ENCODE peak calls at places on chromosomes 6 and 20, in seven cellular contexts. One of them, this sample, is unnamed.

GRCh38 chr6:125009578-125009977 is 47.3 kb downstream of the RNF217 start:
- DNase-seq in AG08396: no peak
- DNase-seq in osteocyte: no peak
- DNase-seq in activated naive CD8-positive, alpha-beta T cell treated with anti-CD3 and anti-CD28 coated beads for 36 hours: no peak
- DNase-seq in cardiac fibroblast: peak
- DNase-seq in ecto neural progenitor cell: no peak
- DNase-seq in CD8-positive, alpha-beta T cell: no peak
- DNase-seq in this sample: no peak

GRCh38 chr6:3031857-3032256 is 32.2 kb downstream of the NQO2 start:
- DNase-seq in AG08396: no peak
- DNase-seq in ecto neural progenitor cell: no peak
- DNase-seq in cardiac fibroblast: no peak
- DNase-seq in osteocyte: no peak
- DNase-seq in CD8-positive, alpha-beta T cell: no peak
- DNase-seq in activated naive CD8-positive, alpha-beta T cell treated with anti-CD3 and anti-CD28 coated beads for 36 hours: no peak
- DNase-seq in this sample: no peak

GRCh38 chr6:115896538-115897129 is 164.1 kb downstream of the FRK start:
- DNase-seq in cardiac fibroblast: peak
- DNase-seq in AG08396: peak
- DNase-seq in activated naive CD8-positive, alpha-beta T cell treated with anti-CD3 and anti-CD28 coated beads for 36 hours: no peak
- DNase-seq in osteocyte: no peak
- DNase-seq in CD8-positive, alpha-beta T cell: no peak
- DNase-seq in ecto neural progenitor cell: no peak
- DNase-seq in this sample: peak

GRCh38 chr6:19731286-19731685 is 105.9 kb upstream of the ID4 start:
- DNase-seq in CD8-positive, alpha-beta T cell: no peak
- DNase-seq in osteocyte: no peak
- DNase-seq in ecto neural progenitor cell: no peak
- DNase-seq in activated naive CD8-positive, alpha-beta T cell treated with anti-CD3 and anti-CD28 coated beads for 36 hours: no peak
- DNase-seq in cardiac fibroblast: peak
- DNase-seq in AG08396: peak
- DNase-seq in this sample: peak

GRCh38 chr20:40648505-40649072 is 40.4 kb downstream of the MAFB start:
- DNase-seq in CD8-positive, alpha-beta T cell: no peak
- DNase-seq in cardiac fibroblast: no peak
- DNase-seq in AG08396: no peak
- DNase-seq in activated naive CD8-positive, alpha-beta T cell treated with anti-CD3 and anti-CD28 coated beads for 36 hours: no peak
- DNase-seq in ecto neural progenitor cell: no peak
- DNase-seq in osteocyte: no peak
- DNase-seq in this sample: no peak

GRCh38 chr20:17630806-17631195 is 51.2 kb downstream of the RRBP1 start:
- DNase-seq in ecto neural progenitor cell: no peak
- DNase-seq in cardiac fibroblast: no peak
- DNase-seq in AG08396: no peak
- DNase-seq in osteocyte: no peak
- DNase-seq in CD8-positive, alpha-beta T cell: no peak
- DNase-seq in activated naive CD8-positive, alpha-beta T cell treated with anti-CD3 and anti-CD28 coated beads for 36 hours: no peak
- DNase-seq in this sample: no peak

GRCh38 chr6:119881416-119881815 is 531.9 kb upstream of the MAN1A1 start:
- DNase-seq in osteocyte: no peak
- DNase-seq in activated naive CD8-positive, alpha-beta T cell treated with anti-CD3 and anti-CD28 coated beads for 36 hours: no peak
- DNase-seq in cardiac fibroblast: peak
- DNase-seq in ecto neural progenitor cell: no peak
- DNase-seq in CD8-positive, alpha-beta T cell: no peak
- DNase-seq in AG08396: peak
- DNase-seq in this sample: no peak

GRCh38 chr6:40436685-40437604 is 150.2 kb downstream of the LRFN2 start:
- DNase-seq in cardiac fibroblast: no peak
- DNase-seq in CD8-positive, alpha-beta T cell: no peak
- DNase-seq in osteocyte: no peak
- DNase-seq in ecto neural progenitor cell: no peak
- DNase-seq in activated naive CD8-positive, alpha-beta T cell treated with anti-CD3 and anti-CD28 coated beads for 36 hours: no peak
- DNase-seq in AG08396: no peak
- DNase-seq in this sample: no peak

GRCh38 chr6:168383062-168383854 is 57.7 kb upstream of the SMOC2 start:
- DNase-seq in activated naive CD8-positive, alpha-beta T cell treated with anti-CD3 and anti-CD28 coated beads for 36 hours: no peak
- DNase-seq in CD8-positive, alpha-beta T cell: no peak
- DNase-seq in AG08396: no peak
- DNase-seq in ecto neural progenitor cell: no peak
- DNase-seq in cardiac fibroblast: no peak
- DNase-seq in osteocyte: no peak
- DNase-seq in this sample: no peak

GRCh38 chr20:7859371-7859802 is 80.9 kb downstream of the HAO1 start:
- DNase-seq in AG08396: peak
- DNase-seq in activated naive CD8-positive, alpha-beta T cell treated with anti-CD3 and anti-CD28 coated beads for 36 hours: no peak
- DNase-seq in ecto neural progenitor cell: no peak
- DNase-seq in CD8-positive, alpha-beta T cell: no peak
- DNase-seq in cardiac fibroblast: peak
- DNase-seq in osteocyte: no peak
- DNase-seq in this sample: peak

GRCh38 chr20:58069796-58070663 is 158.4 kb downstream of the ANKRD60 start:
- DNase-seq in osteocyte: peak
- DNase-seq in activated naive CD8-positive, alpha-beta T cell treated with anti-CD3 and anti-CD28 coated beads for 36 hours: no peak
- DNase-seq in CD8-positive, alpha-beta T cell: no peak
- DNase-seq in cardiac fibroblast: no peak
- DNase-seq in AG08396: no peak
- DNase-seq in ecto neural progenitor cell: peak
- DNase-seq in this sample: no peak

GRCh38 chr6:91786474-91787184 is 1199.8 kb upstream of the MAP3K7 start:
- DNase-seq in ecto neural progenitor cell: peak
- DNase-seq in CD8-positive, alpha-beta T cell: no peak
- DNase-seq in activated naive CD8-positive, alpha-beta T cell treated with anti-CD3 and anti-CD28 coated beads for 36 hours: no peak
- DNase-seq in osteocyte: no peak
- DNase-seq in cardiac fibroblast: no peak
- DNase-seq in AG08396: no peak
- DNase-seq in this sample: no peak

GRCh38 chr20:10637563-10637962 is 36.2 kb downstream of the JAG1 start:
- DNase-seq in ecto neural progenitor cell: peak
- DNase-seq in CD8-positive, alpha-beta T cell: no peak
- DNase-seq in activated naive CD8-positive, alpha-beta T cell treated with anti-CD3 and anti-CD28 coated beads for 36 hours: no peak
- DNase-seq in AG08396: no peak
- DNase-seq in cardiac fibroblast: no peak
- DNase-seq in osteocyte: no peak
- DNase-seq in this sample: no peak

GRCh38 chr20:19588731-19589130 is 169.3 kb upstream of the RIN2 start:
- DNase-seq in AG08396: no peak
- DNase-seq in CD8-positive, alpha-beta T cell: no peak
- DNase-seq in activated naive CD8-positive, alpha-beta T cell treated with anti-CD3 and anti-CD28 coated beads for 36 hours: no peak
- DNase-seq in cardiac fibroblast: peak
- DNase-seq in ecto neural progenitor cell: no peak
- DNase-seq in osteocyte: no peak
- DNase-seq in this sample: no peak

GRCh38 chr6:39452306-39452705 is 129.8 kb upstream of the KCNK16 start:
- DNase-seq in osteocyte: no peak
- DNase-seq in activated naive CD8-positive, alpha-beta T cell treated with anti-CD3 and anti-CD28 coated beads for 36 hours: no peak
- DNase-seq in AG08396: peak
- DNase-seq in CD8-positive, alpha-beta T cell: no peak
- DNase-seq in cardiac fibroblast: peak
- DNase-seq in ecto neural progenitor cell: no peak
- DNase-seq in this sample: no peak

GRCh38 chr20:18055261-18055660 is 2.5 kb downstream of the OVOL2 start:
- DNase-seq in osteocyte: no peak
- DNase-seq in activated naive CD8-positive, alpha-beta T cell treated with anti-CD3 and anti-CD28 coated beads for 36 hours: no peak
- DNase-seq in CD8-positive, alpha-beta T cell: no peak
- DNase-seq in cardiac fibroblast: no peak
- DNase-seq in ecto neural progenitor cell: no peak
- DNase-seq in AG08396: no peak
- DNase-seq in this sample: no peak

GRCh38 chr6:111589366-111589765 is 16.3 kb downstream of the TRAF3IP2 start:
- DNase-seq in activated naive CD8-positive, alpha-beta T cell treated with anti-CD3 and anti-CD28 coated beads for 36 hours: no peak
- DNase-seq in AG08396: peak
- DNase-seq in cardiac fibroblast: peak
- DNase-seq in osteocyte: no peak
- DNase-seq in CD8-positive, alpha-beta T cell: no peak
- DNase-seq in ecto neural progenitor cell: no peak
- DNase-seq in this sample: peak

GRCh38 chr6:45424628-45424955 is 46.9 kb upstream of the SUPT3H start:
- DNase-seq in cardiac fibroblast: no peak
- DNase-seq in AG08396: no peak
- DNase-seq in CD8-positive, alpha-beta T cell: no peak
- DNase-seq in ecto neural progenitor cell: no peak
- DNase-seq in activated naive CD8-positive, alpha-beta T cell treated with anti-CD3 and anti-CD28 coated beads for 36 hours: no peak
- DNase-seq in osteocyte: no peak
- DNase-seq in this sample: no peak